ENCODE peak calls at places on chromosomes 5 and 9, in nine cellular contexts. G is AG08396; N is NCI-H774; F is Caki2; H is nucleus accumbens; S is fibroblast of lung; A is heart left ventricle; J is CD8-positive, alpha-beta T cell; D is neuronal stem cell. M is an unnamed sample.

GRCh38 chr5:761206-761771 is 23.2 kb downstream of the ZDHHC11B start:
- DNase-seq in G (no peak), N (no peak), F (no peak), D (no peak), J (no peak), H (no peak), S (no peak), A (peak), M (peak)

GRCh38 chr9:69121155-69122085 is 52.7 kb upstream of the TJP2 start:
- DNase-seq in D (peak), G (peak), A (peak), F (peak), N (peak), H (peak), S (peak), J (no peak), M (peak)

GRCh38 chr5:170573119-170573518 is 69.3 kb downstream of the KCNIP1 start:
- DNase-seq in D (no peak), N (no peak), A (no peak), H (no peak), F (peak), S (no peak), G (no peak), J (no peak), M (no peak)

GRCh38 chr5:54822331-54822700 is 163.1 kb downstream of the ESM1 start:
- DNase-seq in G (no peak), F (no peak), N (no peak), D (no peak), S (peak), H (no peak), A (no peak), J (no peak), M (no peak)

GRCh38 chr9:35563791-35564197 is 41.3 kb upstream of the TESK1 start:
- DNase-seq in D (peak), A (peak), S (no peak), F (no peak), G (no peak), H (no peak), N (no peak), J (no peak), M (no peak)

GRCh38 chr5:146076028-146076427 is 29.3 kb downstream of the PLAC8L1 start:
- DNase-seq in H (no peak), A (no peak), S (no peak), D (no peak), N (no peak), G (no peak), F (no peak), J (no peak), M (no peak)

GRCh38 chr9:88988796-88989641 is 2.2 kb upstream of the S1PR3 start:
- DNase-seq in D (no peak), S (peak), F (peak), G (peak), J (no peak), N (no peak), A (no peak), H (no peak), M (no peak)

GRCh38 chr9:134342746-134343115 is 16.5 kb downstream of the RXRA start:
- DNase-seq in J (no peak), F (no peak), H (no peak), S (no peak), G (no peak), A (no peak), D (no peak), N (no peak), M (no peak)

GRCh38 chr5:175830586-175831300 is 40.6 kb upstream of the CPLX2 start:
- DNase-seq in A (no peak), N (no peak), H (no peak), F (no peak), S (no peak), D (no peak), G (no peak), J (no peak), M (no peak)

GRCh38 chr5:170313344-170313743 is 15.8 kb upstream of the LCP2 start:
- DNase-seq in D (no peak), N (no peak), S (no peak), A (no peak), H (no peak), G (no peak), J (no peak), F (no peak), M (no peak)

GRCh38 chr5:123776761-123777160 is 264.8 kb downstream of the CSNK1G3 start:
- DNase-seq in N (no peak), A (no peak), D (no peak), S (peak), G (peak), F (no peak), J (no peak), H (no peak), M (no peak)

GRCh38 chr5:142636698-142637324 is 49.1 kb downstream of the FGF1 start:
- DNase-seq in D (no peak), F (no peak), S (no peak), A (no peak), G (no peak), H (no peak), J (no peak), N (no peak), M (no peak)

GRCh38 chr9:114030364-114030763 is 47.7 kb downstream of the AMBP start:
- DNase-seq in A (no peak), J (no peak), D (no peak), F (no peak), S (no peak), N (no peak), H (no peak), G (no peak), M (peak)

GRCh38 chr5:164191240-164191639 is 685.8 kb downstream of the MAT2B start:
- DNase-seq in A (no peak), S (peak), N (no peak), F (no peak), D (no peak), J (no peak), H (no peak), G (peak), M (no peak)

GRCh38 chr5:110105692-110106091 is 416.0 kb downstream of the MAN2A1 start:
- DNase-seq in H (no peak), F (no peak), D (no peak), S (peak), N (no peak), J (no peak), A (peak), G (no peak), M (no peak)

GRCh38 chr5:78367318-78367991 is 7.0 kb downstream of the SCAMP1 start:
- DNase-seq in F (no peak), J (no peak), N (peak), A (no peak), G (no peak), D (no peak), S (no peak), H (no peak), M (no peak)

GRCh38 chr5:154806176-154806575 is 44.2 kb downstream of the FAXDC2 start:
- DNase-seq in A (no peak), H (no peak), N (no peak), D (no peak), F (no peak), J (no peak), S (no peak), G (no peak), M (no peak)

GRCh38 chr9:84711936-84712335 is 42.4 kb downstream of the NTRK2 start:
- DNase-seq in G (no peak), S (peak), F (peak), N (peak), A (no peak), J (no peak), H (peak), D (no peak), M (no peak)

GRCh38 chr5:8184455-8185063 is 315.6 kb downstream of the MTRR start:
- DNase-seq in D (peak), G (peak), A (no peak), H (no peak), N (no peak), J (no peak), S (no peak), F (peak), M (no peak)

GRCh38 chr5:1975406-1975715 is 92.6 kb upstream of the IRX4 start:
- DNase-seq in N (peak), G (no peak), D (no peak), J (no peak), S (no peak), H (no peak), F (no peak), A (no peak), M (no peak)

GRCh38 chr5:74673011-74673790 is 11.8 kb upstream of the HEXB start:
- DNase-seq in G (no peak), A (no peak), N (peak), S (peak), D (no peak), H (peak), F (peak), J (no peak), M (no peak)

GRCh38 chr5:38426986-38427950 is 129.2 kb downstream of the LIFR start:
- DNase-seq in S (peak), D (no peak), F (no peak), G (no peak), H (no peak), J (no peak), A (no peak), N (no peak), M (no peak)

GRCh38 chr5:88677943-88678779 is 204.8 kb downstream of the MEF2C start:
- DNase-seq in H (peak), F (no peak), J (no peak), N (peak), S (peak), D (no peak), A (no peak), G (no peak), M (no peak)

GRCh38 chr5:174172104-174172965 is 126.8 kb downstream of the NSG2 start:
- DNase-seq in D (peak), N (no peak), G (no peak), S (no peak), J (no peak), A (no peak), H (no peak), F (no peak), M (no peak)

GRCh38 chr5:146302428-146302827 is 36.2 kb upstream of the POU4F3 start:
- DNase-seq in N (no peak), S (no peak), A (no peak), J (no peak), F (no peak), H (no peak), D (no peak), G (no peak), M (no peak)

GRCh38 chr5:5278201-5278814 is 138.2 kb downstream of the ADAMTS16 start:
- DNase-seq in A (no peak), D (no peak), J (no peak), S (no peak), G (no peak), H (no peak), N (no peak), F (peak), M (no peak)

GRCh38 chr5:158500019-158500418 is 599.7 kb downstream of the EBF1 start:
- DNase-seq in N (no peak), G (no peak), A (no peak), H (no peak), J (no peak), F (no peak), S (no peak), D (no peak), M (no peak)

GRCh38 chr5:13567819-13568218 is 376.7 kb downstream of the DNAH5 start:
- DNase-seq in H (no peak), J (no peak), D (no peak), S (peak), N (no peak), F (peak), G (peak), A (no peak), M (no peak)

GRCh38 chr9:14433841-14434511 is 120.0 kb upstream of the NFIB start:
- DNase-seq in A (no peak), J (no peak), G (peak), D (no peak), S (peak), H (peak), N (peak), F (peak), M (no peak)

GRCh38 chr5:96548941-96549340 is 113.2 kb upstream of the CAST start:
- DNase-seq in S (no peak), N (no peak), F (no peak), D (no peak), A (no peak), J (no peak), G (no peak), H (no peak), M (no peak)

GRCh38 chr5:106877881-106878280 is 792.9 kb downstream of the EFNA5 start:
- DNase-seq in H (no peak), S (no peak), G (no peak), D (no peak), J (no peak), F (no peak), N (no peak), A (no peak), M (no peak)

GRCh38 chr9:82560457-82560904 is 502.5 kb downstream of the RASEF start:
- DNase-seq in G (no peak), H (no peak), F (no peak), N (peak), D (no peak), S (no peak), J (no peak), A (no peak), M (no peak)

GRCh38 chr5:1543398-1544293 is 19.9 kb upstream of the LPCAT1 start:
- DNase-seq in J (no peak), F (no peak), G (no peak), H (no peak), S (no peak), A (no peak), N (no peak), D (no peak), M (peak)

GRCh38 chr5:39526914-39527477 is 102.2 kb upstream of the DAB2 start:
- DNase-seq in N (no peak), J (no peak), S (no peak), D (no peak), G (no peak), F (no peak), H (no peak), A (no peak), M (no peak)

M was measured in mesenteric fat pad.